ENCODE peak calls at places on chromosomes 5 and 9, in seven cellular contexts. W, S, I, Y, C, G and Z are unnamed samples.

GRCh38 chr9:4741365-4742031 is 496 bp upstream of the AK3 start:
- DNase-seq in W (peak; percentile 65), S (no peak), I (peak; percentile 80), Y (peak; percentile 4), C (peak; percentile 51), G (no peak), Z (peak; percentile 67)

GRCh38 chr5:14728109-14728938 is 63.8 kb downstream of the OTULIN start:
- DNase-seq in W (no peak), S (peak; percentile 2), I (peak; percentile 63), Y (no peak), C (peak; percentile 78), G (no peak), Z (no peak)

GRCh38 chr5:176738851-176739250 is 71.5 kb upstream of the UNC5A start:
- DNase-seq in W (no peak), S (no peak), I (peak; percentile 6), Y (no peak), C (no peak), G (no peak), Z (no peak)

GRCh38 chr5:105544300-105544699 is 1981.7 kb upstream of the NUDT12 start:
- DNase-seq in W (no peak), S (no peak), I (no peak), Y (no peak), C (no peak), G (no peak), Z (no peak)

GRCh38 chr9:124743686-124744348 is 27.3 kb downstream of the NR6A1 start:
- DNase-seq in W (no peak), S (no peak), I (no peak), Y (peak; percentile 28), C (peak; percentile 18), G (no peak), Z (no peak)

GRCh38 chr5:180982008-180982741 is 6.5 kb upstream of the BTNL3 start:
- DNase-seq in W (no peak), S (no peak), I (no peak), Y (no peak), C (no peak), G (no peak), Z (no peak)

GRCh38 chr5:31470608-31471007 is 61.3 kb downstream of the DROSHA start:
- DNase-seq in W (peak; percentile 60), S (no peak), I (no peak), Y (peak; percentile 77), C (no peak), G (peak; percentile 75), Z (peak; percentile 7)

GRCh38 chr5:141172381-141173204 is at the start of gene PCDHB7:
- DNase-seq in W (no peak), S (no peak), I (no peak), Y (peak; percentile 24), C (no peak), G (no peak), Z (no peak)

GRCh38 chr5:72459089-72459661 is 48.0 kb downstream of the ZNF366 start:
- DNase-seq in W (no peak), S (no peak), I (no peak), Y (no peak), C (no peak), G (no peak), Z (no peak)

GRCh38 chr9:136225366-136225747 is 20.3 kb downstream of the QSOX2 start:
- DNase-seq in W (no peak), S (no peak), I (no peak), Y (no peak), C (no peak), G (no peak), Z (no peak)

GRCh38 chr5:10521466-10522223 is 42.2 kb upstream of the ANKRD33B start:
- DNase-seq in W (no peak), S (no peak), I (no peak), Y (no peak), C (no peak), G (no peak), Z (no peak)

GRCh38 chr5:109413463-109413862 is 3.7 kb upstream of the PJA2 start:
- DNase-seq in W (peak; percentile 42), S (no peak), I (no peak), Y (peak; percentile 81), C (peak; percentile 16), G (no peak), Z (peak; percentile 49)

GRCh38 chr9:74499111-74499601 is 2.0 kb downstream of the RORB start:
- DNase-seq in W (peak; percentile 27), S (no peak), I (no peak), Y (no peak), C (peak; percentile 5), G (no peak), Z (no peak)

GRCh38 chr9:5442400-5443011 is 4.8 kb upstream of the PLGRKT start:
- DNase-seq in W (no peak), S (no peak), I (peak; percentile 43), Y (peak; percentile 70), C (peak; percentile 67), G (no peak), Z (peak; percentile 61)

GRCh38 chr5:9156282-9156681 is 389.6 kb downstream of the SEMA5A start:
- DNase-seq in W (peak; percentile 36), S (no peak), I (no peak), Y (peak; percentile 72), C (peak; percentile 52), G (no peak), Z (peak; percentile 19)

GRCh38 chr9:130444565-130445221 is at the start of gene ASS1:
- DNase-seq in W (peak; percentile 91), S (peak; percentile 69), I (peak; percentile 91), Y (peak; percentile 17), C (peak; percentile 91), G (peak; percentile 77), Z (peak; percentile 89)

GRCh38 chr9:20426019-20426418 is 196.3 kb downstream of the MLLT3 start:
- DNase-seq in W (no peak), S (no peak), I (no peak), Y (no peak), C (no peak), G (no peak), Z (no peak)

GRCh38 chr5:58204966-58205365 is 254.9 kb downstream of the PLK2 start:
- DNase-seq in W (no peak), S (no peak), I (no peak), Y (no peak), C (no peak), G (no peak), Z (no peak)

GRCh38 chr5:418681-419121 is 24.3 kb upstream of the EXOC3 start:
- DNase-seq in W (no peak), S (no peak), I (no peak), Y (no peak), C (no peak), G (no peak), Z (no peak)

GRCh38 chr5:53126514-53126913 is 17.0 kb upstream of the MOCS2 start:
- DNase-seq in W (no peak), S (no peak), I (no peak), Y (peak; percentile 20), C (no peak), G (no peak), Z (no peak)

GRCh38 chr5:18010053-18010452 is 375.8 kb downstream of the TAF11L14 start:
- DNase-seq in W (no peak), S (no peak), I (no peak), Y (no peak), C (no peak), G (no peak), Z (no peak)

DNA sequence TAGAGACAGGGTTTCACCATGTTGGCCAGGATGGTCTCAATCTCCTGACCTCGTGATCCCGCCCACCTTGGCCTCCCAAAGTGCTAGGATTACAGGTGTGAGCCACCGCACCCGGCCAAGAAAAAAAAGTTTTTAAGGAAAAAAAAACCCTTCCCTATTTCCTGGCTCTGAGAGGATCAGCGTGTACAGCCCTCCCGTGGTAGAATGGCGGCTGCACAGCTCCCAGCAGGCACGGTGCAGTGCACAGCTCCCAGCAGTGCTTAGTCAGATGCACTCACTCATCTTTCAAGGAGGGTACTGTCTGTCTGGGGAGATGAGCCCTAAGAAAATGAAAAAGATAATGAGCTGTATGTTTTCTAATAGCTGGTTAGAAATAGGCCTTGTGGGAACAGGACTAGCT is 36.8 kb upstream of the SLC2A8 start:
- DNase-seq in W (no peak), S (no peak), I (no peak), Y (no peak), C (no peak), G (no peak), Z (no peak)
- TF ChIP-seq CTCF in W (no peak), S (no peak), I (no peak), Y (no peak), C (no peak), G (no peak), Z (no peak)

DNA sequence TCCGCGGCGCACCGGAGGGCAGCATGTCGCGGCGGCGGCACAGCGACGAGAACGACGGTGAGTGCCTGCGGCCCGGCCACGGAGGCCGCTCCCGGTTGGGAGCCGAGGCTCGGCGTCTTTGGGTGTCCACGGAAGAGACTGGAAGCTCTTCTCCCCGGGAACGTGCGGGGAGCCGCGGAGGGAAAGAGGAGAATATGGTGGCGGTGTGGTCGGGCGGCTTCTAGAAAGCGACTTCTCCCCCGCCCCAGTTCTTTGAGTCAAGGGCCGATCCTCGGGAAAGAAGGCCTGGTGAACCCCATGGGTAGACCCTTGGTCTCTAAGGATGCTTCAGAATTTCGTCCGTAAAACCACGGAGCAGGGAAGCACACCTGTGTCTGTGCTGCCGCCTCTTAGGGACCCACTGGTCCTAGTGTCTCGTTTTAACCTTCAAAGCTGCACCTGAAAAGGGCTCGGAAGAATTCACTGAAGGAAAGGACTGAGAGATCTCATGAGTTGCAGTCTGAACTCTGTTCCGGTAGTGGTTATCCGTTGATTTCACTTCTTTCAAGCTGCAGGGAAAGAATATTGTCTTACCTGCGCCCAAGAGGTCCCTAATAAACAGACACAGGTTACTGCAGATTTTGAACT is 351 bp downstream of the NCBP1 start:
- DNase-seq in W (no peak), S (no peak), I (no peak), Y (no peak), C (no peak), G (no peak), Z (no peak)
- H3K4me1 ChIP-seq in W (peaks cover 41% of the 10 kb centered on the region), S (peaks cover 38% of the 10 kb centered on the region), I (peaks cover 27% of the 10 kb centered on the region), Y (peaks cover 12% of the 10 kb centered on the region), C (peaks cover 22% of the 10 kb centered on the region), G (peaks cover 59% of the 10 kb centered on the region), Z (peaks cover 51% of the 10 kb centered on the region)

DNA sequence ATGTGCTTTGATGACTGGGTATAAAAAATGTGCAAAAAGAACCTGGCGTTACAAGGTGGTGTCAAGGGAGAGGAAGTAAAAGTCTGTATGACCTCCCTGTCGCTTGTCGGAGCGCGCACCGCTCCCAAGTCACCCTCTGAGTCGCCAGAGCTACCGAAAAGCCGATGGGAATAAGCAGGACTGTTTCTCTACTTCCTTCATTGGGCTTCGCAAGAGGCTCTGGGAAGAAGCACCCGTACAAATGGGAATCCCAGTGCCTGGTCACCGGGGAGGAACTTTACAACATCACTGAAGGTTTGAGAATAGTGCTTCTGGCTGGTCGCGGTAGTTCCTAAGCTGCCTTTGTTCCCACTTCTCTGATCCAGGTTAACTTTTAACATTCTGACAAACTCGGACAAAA is 1.3 kb upstream of the DMRT2 start:
- DNase-seq in W (no peak), S (no peak), I (peak; percentile 54), Y (no peak), C (no peak), G (no peak), Z (no peak)
- H3K27me3 ChIP-seq in W (peaks cover 96% of the 10 kb centered on the region), S (no peaks in the 10 kb centered on the region), I (peaks cover 69% of the 10 kb centered on the region), Y (peaks cover 26% of the 10 kb centered on the region), C (no peaks in the 10 kb centered on the region), G (peaks cover 35% of the 10 kb centered on the region), Z (peaks cover 67% of the 10 kb centered on the region)

DNA sequence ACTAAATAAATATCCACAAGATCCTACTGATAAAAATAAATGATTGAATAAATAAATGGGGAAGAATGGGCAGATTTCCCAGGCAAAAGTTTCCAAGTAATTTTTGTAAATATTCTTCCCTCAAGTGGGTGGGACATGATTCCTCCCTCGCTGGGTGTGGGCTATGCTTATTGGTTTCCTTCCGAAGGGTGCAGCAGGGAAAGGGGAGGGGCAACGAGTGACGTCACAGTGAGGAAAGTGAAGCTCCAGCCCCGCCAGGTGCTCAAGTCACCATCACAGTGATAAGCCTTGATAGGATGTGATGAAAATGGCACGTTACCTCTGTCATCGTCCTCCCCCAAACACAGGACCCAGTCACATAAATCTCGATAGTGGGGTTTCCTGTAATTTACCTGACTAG is 295.2 kb downstream of the DRD1 start:
- DNase-seq in W (no peak), S (no peak), I (no peak), Y (peak; percentile 12), C (no peak), G (no peak), Z (no peak)
- TF ChIP-seq CTCF in W (no peak), S (no peak), I (no peak), Y (no peak), C (no peak), G (no peak), Z (no peak)